ENCODE peak calls at places on chromosome 11, in seven cellular contexts. A is breast epithelium; S is cardiac muscle cell; H is CD8-positive, alpha-beta T cell; B is keratinocyte; R is WERI-Rb-1; Y is endodermal cell. P is an unnamed sample.

GRCh38 chr11:74311352-74311926 is at the start of gene P4HA3:
- DNase-seq in A (no peak), S (peak), H (peak), B (no peak), R (peak), Y (peak), P (no peak)

GRCh38 chr11:18452927-18453326 is 2.7 kb upstream of the LDHAL6A start:
- DNase-seq in A (no peak), S (no peak), H (no peak), B (no peak), R (no peak), Y (no peak), P (no peak)

GRCh38 chr11:116641561-116642045 is 131.2 kb downstream of the BUD13 start:
- DNase-seq in A (no peak), S (peak), H (no peak), B (no peak), R (peak), Y (peak), P (no peak)

GRCh38 chr11:127996825-127997224 is 590.5 kb downstream of the ETS1 start:
- DNase-seq in A (no peak), S (peak), H (no peak), B (no peak), R (no peak), Y (no peak), P (no peak)

GRCh38 chr11:36462321-36462720 is 47.8 kb downstream of the TRAF6 start:
- DNase-seq in A (no peak), S (no peak), H (no peak), B (no peak), R (no peak), Y (peak), P (no peak)

GRCh38 chr11:95442531-95443050 is 211.6 kb upstream of the SESN3 start:
- DNase-seq in A (no peak), S (no peak), H (no peak), B (no peak), R (peak), Y (no peak), P (no peak)

GRCh38 chr11:10638285-10638684 is 55.3 kb downstream of the IRAG1 start:
- DNase-seq in A (no peak), S (peak), H (no peak), B (no peak), R (no peak), Y (peak), P (no peak)

GRCh38 chr11:41058138-41058537 is 401.3 kb downstream of the LRRC4C start:
- DNase-seq in A (no peak), S (no peak), H (no peak), B (no peak), R (no peak), Y (no peak), P (no peak)

GRCh38 chr11:78168539-78169477 is 19.6 kb downstream of the KCTD21 start:
- DNase-seq in A (no peak), S (peak), H (no peak), B (no peak), R (no peak), Y (no peak), P (no peak)

GRCh38 chr11:63490551-63491239 is at the start of gene PLAAT5:
- DNase-seq in A (peak), S (peak), H (peak), B (no peak), R (no peak), Y (peak), P (no peak)

GRCh38 chr11:96241351-96241841 is 101.6 kb downstream of the MAML2 start:
- DNase-seq in A (peak), S (no peak), H (no peak), B (no peak), R (no peak), Y (peak), P (no peak)

GRCh38 chr11:28756977-28757376 is 648.8 kb downstream of the METTL15 start:
- DNase-seq in A (no peak), S (peak), H (no peak), B (no peak), R (no peak), Y (no peak), P (no peak)

GRCh38 chr11:128848815-128849455 is 18.2 kb downstream of the KCNJ1 start:
- DNase-seq in A (no peak), S (peak), H (peak), B (no peak), R (peak), Y (peak), P (no peak)

GRCh38 chr11:108115495-108116140 is 5.7 kb upstream of the ACAT1 start:
- DNase-seq in A (peak), S (peak), H (no peak), B (no peak), R (no peak), Y (peak), P (peak)

GRCh38 chr11:20163778-20164133 is 3.5 kb upstream of the DBX1 start:
- DNase-seq in A (no peak), S (no peak), H (no peak), B (no peak), R (no peak), Y (no peak), P (no peak)

GRCh38 chr11:76629853-76630599 is 40.5 kb downstream of the LRRC32 start:
- DNase-seq in A (no peak), S (peak), H (no peak), B (no peak), R (no peak), Y (no peak), P (no peak)

GRCh38 chr11:2704896-2705606 is 5.3 kb upstream of the KCNQ1OT1 start:
- DNase-seq in A (no peak), S (no peak), H (no peak), B (no peak), R (no peak), Y (no peak), P (no peak)

GRCh38 chr11:87368876-87369480 is 331.2 kb downstream of the TMEM135 start:
- DNase-seq in A (no peak), S (peak), H (no peak), B (no peak), R (no peak), Y (no peak), P (peak)

GRCh38 chr11:79342236-79342635 is 98.6 kb downstream of the TENM4 start:
- DNase-seq in A (no peak), S (no peak), H (no peak), B (no peak), R (no peak), Y (no peak), P (no peak)

GRCh38 chr11:126601136-126601535 is 245.7 kb downstream of the ST3GAL4 start:
- DNase-seq in A (no peak), S (no peak), H (no peak), B (no peak), R (no peak), Y (no peak), P (no peak)

GRCh38 chr11:2439820-2440219 is 4.5 kb downstream of the TRPM5 start:
- DNase-seq in A (no peak), S (no peak), H (no peak), B (no peak), R (no peak), Y (no peak), P (no peak)

GRCh38 chr11:2771758-2772466 is 72.1 kb upstream of the KCNQ1OT1 start:
- DNase-seq in A (peak), S (no peak), H (peak), B (no peak), R (peak), Y (peak), P (no peak)

DNA sequence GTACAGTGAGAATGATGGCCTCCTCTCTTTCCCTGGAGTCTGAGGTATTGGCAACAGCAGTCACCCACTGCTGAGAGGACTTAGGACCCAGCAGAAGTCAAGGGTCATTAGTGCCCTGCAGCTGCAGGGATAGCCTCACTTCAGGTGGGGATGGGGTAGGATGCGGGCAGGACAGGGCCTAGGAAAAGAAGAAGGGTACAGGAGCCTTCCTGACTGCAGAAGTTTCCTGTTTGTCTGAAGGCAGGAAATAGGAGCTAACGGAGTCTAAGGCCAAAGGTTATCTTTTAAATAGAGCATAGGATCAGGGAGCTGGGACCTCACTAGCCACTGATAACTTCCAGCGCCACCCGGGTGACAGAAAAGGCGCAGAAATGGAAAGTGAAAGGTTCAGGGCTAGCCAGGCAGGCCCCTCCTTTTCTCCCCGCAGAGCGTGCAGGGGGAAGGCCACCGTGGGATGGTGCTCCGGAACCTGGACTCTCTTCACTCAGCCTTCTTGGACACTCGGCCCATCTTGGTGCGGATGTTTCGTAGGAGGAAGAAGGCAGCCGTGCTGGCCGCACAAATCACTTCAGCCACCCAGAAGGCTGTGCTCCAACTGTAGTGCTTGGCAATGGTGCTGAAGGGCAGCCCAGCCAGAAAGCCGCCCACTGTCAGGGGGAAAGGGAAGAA is 6.0 kb downstream of the TRAPPC4 start:
- DNase-seq in A (no peak), S (no peak), H (no peak), B (no peak), R (no peak), Y (no peak), P (no peak)
- H3K27ac ChIP-seq in A (peak), S (peak), H (no peak), B (no peak), R (no peak), Y (no peak), P (no peak)

GRCh38 chr11:27718346-27718852 is 18.1 kb upstream of the BDNF start:
- DNase-seq in A (no peak), S (peak), H (no peak), B (no peak), R (peak), Y (peak), P (no peak)

GRCh38 chr11:27717801-27718229 is 17.6 kb upstream of the BDNF start:
- DNase-seq in A (no peak), S (peak), H (no peak), B (no peak), R (no peak), Y (no peak), P (no peak)

GRCh38 chr11:27720277-27720830 is 20.1 kb upstream of the BDNF start:
- DNase-seq in A (no peak), S (peak), H (no peak), B (no peak), R (peak), Y (peak), P (no peak)

GRCh38 chr11:27719575-27719925 is 19.3 kb upstream of the BDNF start:
- DNase-seq in A (no peak), S (no peak), H (no peak), B (no peak), R (no peak), Y (no peak), P (no peak)

DNA sequence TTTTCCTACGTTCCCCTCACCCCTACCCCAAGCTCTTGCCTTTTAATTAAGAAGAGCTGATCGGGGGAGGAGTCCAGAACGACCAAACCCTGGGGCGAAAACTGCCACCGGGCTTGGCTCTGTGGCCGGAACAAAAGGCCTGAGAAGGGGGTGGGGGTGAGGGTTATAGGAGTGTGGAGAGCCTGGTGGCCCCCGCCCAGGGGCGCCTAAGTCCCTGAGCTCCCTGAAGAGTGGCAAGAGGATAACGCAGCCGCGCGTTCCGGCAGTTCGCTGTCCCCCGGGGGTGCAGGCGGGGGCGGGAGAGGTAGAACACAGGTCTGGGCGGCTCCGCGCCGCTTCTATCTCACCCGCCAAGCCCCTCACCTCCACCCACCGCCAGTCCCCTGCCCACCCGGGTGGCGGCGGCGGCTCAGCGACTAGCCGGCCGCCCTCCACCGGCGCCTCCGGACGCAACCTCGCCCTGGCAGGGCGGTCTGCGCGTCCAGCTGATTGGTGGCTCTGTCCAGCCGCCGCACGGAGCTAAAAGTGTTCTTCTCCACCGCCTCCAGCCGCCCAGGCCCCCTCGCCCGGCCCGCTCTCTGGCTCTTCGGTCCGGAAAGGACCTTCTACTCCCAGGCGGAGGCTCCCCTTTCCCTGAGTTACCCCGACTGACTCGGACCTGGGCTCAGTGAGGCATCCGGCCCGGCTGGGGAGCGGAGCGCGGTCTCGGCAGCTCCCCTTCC is 18.8 kb upstream of the BDNF start:
- DNase-seq in A (no peak), S (peak), H (no peak), B (no peak), R (peak), Y (peak), P (no peak)
- H3K27ac ChIP-seq in A (no peak), S (no peak), H (no peak), B (no peak), R (peak), Y (peak), P (no peak)

DNA sequence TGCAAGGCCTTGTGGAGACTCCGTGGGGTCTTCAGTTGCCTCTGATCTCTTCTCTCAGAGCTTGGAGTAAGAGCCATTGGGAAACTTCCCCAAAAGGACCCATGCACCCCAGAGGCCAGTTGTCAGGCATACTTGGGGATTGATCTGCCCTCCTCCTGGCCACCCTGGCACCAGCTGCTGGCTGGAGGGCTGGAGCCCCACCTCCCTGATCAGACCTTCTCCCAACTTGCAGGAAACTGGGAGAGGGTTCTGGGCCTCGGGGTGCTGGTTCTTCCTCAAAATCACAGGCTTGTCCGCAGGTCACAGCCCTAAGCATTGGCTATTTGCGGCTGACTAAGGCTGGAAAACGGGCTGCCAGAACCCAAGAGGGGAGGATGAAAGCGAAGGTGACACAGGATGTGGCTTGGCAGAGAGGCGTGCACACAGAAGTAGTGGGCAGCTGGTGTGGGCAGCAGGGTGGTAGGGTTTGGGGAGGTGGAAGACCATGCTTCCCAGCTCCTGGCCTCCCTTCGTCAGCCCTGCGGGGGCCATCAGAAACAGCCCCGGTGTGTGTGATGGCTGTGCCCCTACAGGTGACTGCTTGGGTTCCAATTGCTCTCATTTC is 1.3 kb upstream of the DGKZ start:
- DNase-seq in A (no peak), S (no peak), H (no peak), B (no peak), R (no peak), Y (no peak), P (no peak)
- H3K27ac ChIP-seq in A (peak), S (no peak), H (no peak), B (peak), R (peak), Y (no peak), P (peak)

GRCh38 chr11:114259124-114259526 is 37.1 kb upstream of the NNMT start:
- DNase-seq in A (peak), S (no peak), H (no peak), B (no peak), R (no peak), Y (no peak), P (no peak)
- H3K27ac ChIP-seq in A (peak), S (no peak), H (no peak), B (no peak), R (no peak), Y (no peak), P (no peak)

DNA sequence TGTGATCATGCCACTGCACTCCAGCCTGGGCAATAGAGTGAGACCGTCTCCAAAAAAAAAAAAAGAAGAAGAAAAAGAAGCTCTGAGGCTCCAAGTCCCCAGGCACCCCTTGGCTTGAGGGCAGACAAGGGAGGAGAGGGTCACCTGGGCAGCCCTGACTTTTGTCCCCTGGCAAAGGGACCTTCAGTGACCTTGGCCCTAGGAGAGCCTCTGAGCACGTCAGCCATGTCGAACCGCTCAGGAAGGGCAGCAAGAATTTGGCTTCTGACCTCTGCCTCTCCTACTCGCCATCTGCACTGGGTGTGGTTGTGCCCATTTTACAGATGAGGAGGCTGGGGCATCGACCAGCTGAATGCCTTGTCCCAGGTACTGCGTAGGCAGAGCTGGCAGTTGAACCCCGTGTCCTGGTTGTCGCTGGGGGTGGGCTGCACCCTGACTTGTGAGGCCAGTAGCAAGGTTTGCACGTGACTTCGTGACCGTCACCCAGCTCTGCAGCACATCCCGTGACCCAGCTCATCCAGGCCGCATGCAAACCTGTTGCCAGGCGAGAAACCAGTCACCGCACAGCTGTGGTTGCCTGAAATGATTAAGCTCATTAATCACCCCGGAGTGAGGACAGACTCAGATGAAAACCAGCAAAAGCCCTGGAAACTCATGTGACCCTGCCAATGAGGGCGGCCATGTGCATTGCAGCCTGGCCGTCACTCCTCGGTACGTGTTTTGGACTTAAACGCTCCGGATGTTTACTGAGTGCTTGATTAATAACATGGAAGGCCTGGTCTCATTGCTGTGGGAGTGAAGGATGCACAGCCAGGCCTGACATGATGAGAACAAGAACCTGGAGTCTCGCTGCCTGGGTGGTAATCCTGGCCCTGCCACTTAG is 47.7 kb upstream of the PPP6R3 start:
- DNase-seq in A (peak), S (peak), H (no peak), B (no peak), R (no peak), Y (no peak), P (no peak)
- H3K27ac ChIP-seq in A (peak), S (no peak), H (no peak), B (no peak), R (no peak), Y (no peak), P (no peak)

DNA sequence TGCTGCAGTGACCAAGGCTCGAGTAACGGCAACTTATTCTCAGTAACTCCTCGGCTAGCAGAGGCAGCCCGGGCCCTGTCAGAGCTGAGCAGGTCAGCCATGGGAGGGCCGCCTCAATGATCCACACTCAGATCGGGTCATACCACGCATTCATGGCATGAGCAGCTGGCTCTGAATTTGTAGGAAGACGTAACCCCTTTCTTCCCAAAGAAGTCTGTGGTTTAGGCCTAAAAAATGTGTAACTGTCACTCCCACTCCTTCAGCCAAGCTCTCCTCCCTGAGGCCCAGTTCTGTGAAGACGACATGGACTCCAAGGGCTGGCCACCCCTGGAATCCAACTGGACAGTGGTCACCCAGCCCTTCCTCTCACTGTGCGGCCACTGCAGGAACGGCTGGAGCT is 30.0 kb downstream of the PPP2R1B start:
- DNase-seq in A (no peak), S (peak), H (no peak), B (no peak), R (no peak), Y (no peak), P (no peak)
- H3K27ac ChIP-seq in A (peak), S (peak), H (no peak), B (peak), R (no peak), Y (peak), P (peak)

P was measured in epithelial cell of prostate.